ENCODE peak calls at places on chromosomes 6 and 20, in five cellular contexts. One of them, this sample, is unnamed.

GRCh38 chr6:35600659-35601125 is 88.0 kb upstream of the TULP1 start:
- DNase-seq in dorsolateral prefrontal cortex: no peak
- DNase-seq in neural crest cell: no peak
- DNase-seq in substantia nigra: no peak
- DNase-seq in CD4-positive, alpha-beta T cell: no peak
- DNase-seq in this sample: no peak

GRCh38 chr6:116444092-116444491 is 17.1 kb upstream of the CALHM6 start:
- DNase-seq in neural crest cell: no peak
- DNase-seq in dorsolateral prefrontal cortex: no peak
- DNase-seq in CD4-positive, alpha-beta T cell: no peak
- DNase-seq in substantia nigra: no peak
- DNase-seq in this sample: peak

GRCh38 chr20:37989601-37990001 is 43.7 kb downstream of the TTI1 start:
- DNase-seq in dorsolateral prefrontal cortex: no peak
- DNase-seq in CD4-positive, alpha-beta T cell: no peak
- DNase-seq in substantia nigra: no peak
- DNase-seq in neural crest cell: no peak
- DNase-seq in this sample: no peak

GRCh38 chr6:109260126-109260525 is 122.1 kb downstream of the CD164 start:
- DNase-seq in neural crest cell: no peak
- DNase-seq in dorsolateral prefrontal cortex: no peak
- DNase-seq in CD4-positive, alpha-beta T cell: no peak
- DNase-seq in substantia nigra: no peak
- DNase-seq in this sample: no peak

GRCh38 chr6:116556814-116557403 is 3.4 kb downstream of the CALHM4 start:
- DNase-seq in CD4-positive, alpha-beta T cell: no peak
- DNase-seq in dorsolateral prefrontal cortex: no peak
- DNase-seq in substantia nigra: no peak
- DNase-seq in neural crest cell: no peak
- DNase-seq in this sample: no peak

GRCh38 chr6:96899599-96899998 is 1.9 kb upstream of the NDUFAF4 start:
- DNase-seq in neural crest cell: no peak
- DNase-seq in dorsolateral prefrontal cortex: no peak
- DNase-seq in substantia nigra: no peak
- DNase-seq in CD4-positive, alpha-beta T cell: no peak
- DNase-seq in this sample: no peak

GRCh38 chr6:22558288-22558882 is 11.0 kb upstream of the HDGFL1 start:
- DNase-seq in neural crest cell: no peak
- DNase-seq in CD4-positive, alpha-beta T cell: no peak
- DNase-seq in dorsolateral prefrontal cortex: no peak
- DNase-seq in substantia nigra: no peak
- DNase-seq in this sample: no peak

GRCh38 chr6:35955521-35955920 is 34.6 kb upstream of the SRPK1 start:
- DNase-seq in substantia nigra: no peak
- DNase-seq in dorsolateral prefrontal cortex: no peak
- DNase-seq in CD4-positive, alpha-beta T cell: no peak
- DNase-seq in neural crest cell: no peak
- DNase-seq in this sample: no peak

GRCh38 chr6:110180228-110181008 is at the start of gene CDC40:
- DNase-seq in CD4-positive, alpha-beta T cell: peak
- DNase-seq in substantia nigra: peak
- DNase-seq in neural crest cell: peak
- DNase-seq in dorsolateral prefrontal cortex: peak
- DNase-seq in this sample: peak

GRCh38 chr6:7919871-7920270 is 9.3 kb upstream of the TXNDC5 start:
- DNase-seq in substantia nigra: no peak
- DNase-seq in CD4-positive, alpha-beta T cell: no peak
- DNase-seq in neural crest cell: no peak
- DNase-seq in dorsolateral prefrontal cortex: no peak
- DNase-seq in this sample: no peak

GRCh38 chr20:19706463-19706862 is 51.6 kb upstream of the RIN2 start:
- DNase-seq in neural crest cell: no peak
- DNase-seq in dorsolateral prefrontal cortex: no peak
- DNase-seq in substantia nigra: no peak
- DNase-seq in CD4-positive, alpha-beta T cell: no peak
- DNase-seq in this sample: no peak

GRCh38 chr20:4244700-4245485 is 229.5 kb upstream of the RNF24 start:
- DNase-seq in dorsolateral prefrontal cortex: no peak
- DNase-seq in substantia nigra: no peak
- DNase-seq in neural crest cell: no peak
- DNase-seq in CD4-positive, alpha-beta T cell: no peak
- DNase-seq in this sample: no peak

GRCh38 chr6:134379086-134379485 is 61.2 kb upstream of the SGK1 start:
- DNase-seq in neural crest cell: no peak
- DNase-seq in CD4-positive, alpha-beta T cell: no peak
- DNase-seq in substantia nigra: no peak
- DNase-seq in dorsolateral prefrontal cortex: no peak
- DNase-seq in this sample: peak

GRCh38 chr6:111740506-111740905 is 132.7 kb downstream of the FYN start:
- DNase-seq in neural crest cell: no peak
- DNase-seq in CD4-positive, alpha-beta T cell: no peak
- DNase-seq in dorsolateral prefrontal cortex: no peak
- DNase-seq in substantia nigra: no peak
- DNase-seq in this sample: no peak

GRCh38 chr6:168159503-168159902 is 80.5 kb upstream of the FRMD1 start:
- DNase-seq in dorsolateral prefrontal cortex: no peak
- DNase-seq in substantia nigra: no peak
- DNase-seq in CD4-positive, alpha-beta T cell: no peak
- DNase-seq in neural crest cell: no peak
- DNase-seq in this sample: no peak

GRCh38 chr20:25273046-25273445 is 25.2 kb downstream of the PYGB start:
- DNase-seq in substantia nigra: peak
- DNase-seq in CD4-positive, alpha-beta T cell: no peak
- DNase-seq in neural crest cell: no peak
- DNase-seq in dorsolateral prefrontal cortex: peak
- DNase-seq in this sample: no peak

GRCh38 chr6:161917645-161918044 is 643.8 kb upstream of the AGPAT4 start:
- DNase-seq in dorsolateral prefrontal cortex: no peak
- DNase-seq in substantia nigra: no peak
- DNase-seq in CD4-positive, alpha-beta T cell: no peak
- DNase-seq in neural crest cell: no peak
- DNase-seq in this sample: no peak

GRCh38 chr20:61760321-61761112 is 305.2 kb downstream of the TAF4 start:
- DNase-seq in CD4-positive, alpha-beta T cell: no peak
- DNase-seq in dorsolateral prefrontal cortex: peak
- DNase-seq in neural crest cell: no peak
- DNase-seq in substantia nigra: peak
- DNase-seq in this sample: no peak

GRCh38 chr6:76351275-76351674 is 278.8 kb upstream of the IMPG1 start:
- DNase-seq in substantia nigra: no peak
- DNase-seq in dorsolateral prefrontal cortex: no peak
- DNase-seq in CD4-positive, alpha-beta T cell: no peak
- DNase-seq in neural crest cell: no peak
- DNase-seq in this sample: peak

GRCh38 chr20:5545381-5545941 is 204.7 kb upstream of the SHLD1 start:
- DNase-seq in neural crest cell: no peak
- DNase-seq in CD4-positive, alpha-beta T cell: no peak
- DNase-seq in dorsolateral prefrontal cortex: no peak
- DNase-seq in substantia nigra: no peak
- DNase-seq in this sample: no peak

GRCh38 chr20:40711078-40711477 is 22.0 kb upstream of the MAFB start:
- DNase-seq in CD4-positive, alpha-beta T cell: no peak
- DNase-seq in neural crest cell: no peak
- DNase-seq in dorsolateral prefrontal cortex: no peak
- DNase-seq in substantia nigra: no peak
- DNase-seq in this sample: no peak

GRCh38 chr20:48603116-48603818 is 224.5 kb downstream of the PREX1 start:
- DNase-seq in neural crest cell: no peak
- DNase-seq in CD4-positive, alpha-beta T cell: no peak
- DNase-seq in dorsolateral prefrontal cortex: peak
- DNase-seq in substantia nigra: no peak
- DNase-seq in this sample: no peak

GRCh38 chr20:12966468-12967085 is 42.2 kb upstream of the SPTLC3 start:
- DNase-seq in substantia nigra: no peak
- DNase-seq in CD4-positive, alpha-beta T cell: no peak
- DNase-seq in dorsolateral prefrontal cortex: no peak
- DNase-seq in neural crest cell: no peak
- DNase-seq in this sample: no peak

GRCh38 chr20:59010995-59011873 is 4.2 kb upstream of the CTSZ start:
- DNase-seq in CD4-positive, alpha-beta T cell: no peak
- DNase-seq in neural crest cell: no peak
- DNase-seq in substantia nigra: no peak
- DNase-seq in dorsolateral prefrontal cortex: no peak
- DNase-seq in this sample: peak

GRCh38 chr20:36654506-36654905 is 8.5 kb upstream of the SLA2 start:
- DNase-seq in CD4-positive, alpha-beta T cell: no peak
- DNase-seq in dorsolateral prefrontal cortex: no peak
- DNase-seq in neural crest cell: no peak
- DNase-seq in substantia nigra: no peak
- DNase-seq in this sample: no peak

GRCh38 chr6:22153384-22154158 is 143.3 kb downstream of the PRL start:
- DNase-seq in dorsolateral prefrontal cortex: no peak
- DNase-seq in substantia nigra: no peak
- DNase-seq in neural crest cell: no peak
- DNase-seq in CD4-positive, alpha-beta T cell: no peak
- DNase-seq in this sample: no peak

GRCh38 chr6:119181046-119181445 is 102.6 kb upstream of the FAM184A start:
- DNase-seq in substantia nigra: no peak
- DNase-seq in neural crest cell: no peak
- DNase-seq in CD4-positive, alpha-beta T cell: no peak
- DNase-seq in dorsolateral prefrontal cortex: no peak
- DNase-seq in this sample: no peak

GRCh38 chr6:93165850-93166249 is 253.5 kb downstream of the EPHA7 start:
- DNase-seq in dorsolateral prefrontal cortex: no peak
- DNase-seq in neural crest cell: no peak
- DNase-seq in CD4-positive, alpha-beta T cell: no peak
- DNase-seq in substantia nigra: no peak
- DNase-seq in this sample: peak

GRCh38 chr6:132333639-132334516 is 67.4 kb downstream of the MOXD1 start:
- DNase-seq in CD4-positive, alpha-beta T cell: no peak
- DNase-seq in dorsolateral prefrontal cortex: no peak
- DNase-seq in substantia nigra: no peak
- DNase-seq in neural crest cell: no peak
- DNase-seq in this sample: no peak

GRCh38 chr20:35561268-35561667 is 19.4 kb downstream of the ERGIC3 start:
- DNase-seq in dorsolateral prefrontal cortex: no peak
- DNase-seq in neural crest cell: peak
- DNase-seq in substantia nigra: peak
- DNase-seq in CD4-positive, alpha-beta T cell: no peak
- DNase-seq in this sample: peak

GRCh38 chr6:37731888-37732287 is 34.2 kb upstream of the MDGA1 start:
- DNase-seq in substantia nigra: no peak
- DNase-seq in dorsolateral prefrontal cortex: no peak
- DNase-seq in neural crest cell: no peak
- DNase-seq in CD4-positive, alpha-beta T cell: peak
- DNase-seq in this sample: no peak

GRCh38 chr6:74731204-74731603 is 474.6 kb downstream of the COL12A1 start:
- DNase-seq in dorsolateral prefrontal cortex: no peak
- DNase-seq in CD4-positive, alpha-beta T cell: no peak
- DNase-seq in neural crest cell: no peak
- DNase-seq in substantia nigra: no peak
- DNase-seq in this sample: no peak

GRCh38 chr6:84422380-84422968 is 195.0 kb upstream of the CEP162 start:
- DNase-seq in substantia nigra: no peak
- DNase-seq in neural crest cell: peak
- DNase-seq in dorsolateral prefrontal cortex: no peak
- DNase-seq in CD4-positive, alpha-beta T cell: no peak
- DNase-seq in this sample: peak

GRCh38 chr20:57361517-57361916 is 10.5 kb downstream of the RAE1 start:
- DNase-seq in neural crest cell: no peak
- DNase-seq in substantia nigra: no peak
- DNase-seq in CD4-positive, alpha-beta T cell: no peak
- DNase-seq in dorsolateral prefrontal cortex: no peak
- DNase-seq in this sample: no peak

GRCh38 chr20:22601361-22602141 is 17.2 kb upstream of the FOXA2 start:
- DNase-seq in CD4-positive, alpha-beta T cell: no peak
- DNase-seq in neural crest cell: no peak
- DNase-seq in substantia nigra: no peak
- DNase-seq in dorsolateral prefrontal cortex: no peak
- DNase-seq in this sample: no peak